ENCODE peak calls at places on chromosomes 6 and 20, in four cellular contexts. Y, V, M and R are unnamed samples.

GRCh38 chr6:57305754-57306153 is 11.7 kb upstream of the PRIM2 start:
- DNase-seq in Y (no peak), V (no peak), M (no peak), R (no peak)

GRCh38 chr6:148203281-148203925 is 139.2 kb upstream of the SASH1 start:
- DNase-seq in Y (no peak), V (no peak), M (no peak), R (no peak)

GRCh38 chr6:160882741-160883340 is 108.7 kb upstream of the MAP3K4 start:
- DNase-seq in Y (no peak), V (no peak), M (no peak), R (no peak)

GRCh38 chr20:13021205-13021970 is 12.6 kb downstream of the SPTLC3 start:
- DNase-seq in Y (no peak), V (no peak), M (no peak), R (no peak)

GRCh38 chr6:53860511-53860910 is 65.7 kb downstream of the LRRC1 start:
- DNase-seq in Y (no peak), V (no peak), M (no peak), R (no peak)

GRCh38 chr6:118886641-118887040 is 7.3 kb upstream of the ASF1A start:
- DNase-seq in Y (no peak), V (no peak), M (no peak), R (no peak)

GRCh38 chr6:43184268-43184985 is 2.4 kb downstream of the CUL9 start:
- DNase-seq in Y (no peak), V (no peak), M (no peak), R (no peak)

GRCh38 chr6:52340603-52340880 is 21.4 kb upstream of the PAQR8 start:
- DNase-seq in Y (no peak), V (no peak), M (no peak), R (no peak)

GRCh38 chr6:51513891-51514290 is 573.5 kb downstream of the PKHD1 start:
- DNase-seq in Y (no peak), V (no peak), M (no peak), R (no peak)

GRCh38 chr6:157688960-157689599 is 134.0 kb upstream of the SNX9 start:
- DNase-seq in Y (peak), V (peak), M (peak), R (peak)

GRCh38 chr6:45704056-45704790 is 311.4 kb downstream of the CLIC5 start:
- DNase-seq in Y (no peak), V (peak), M (no peak), R (no peak)

GRCh38 chr6:49980898-49981297 is 11.5 kb upstream of the DEFB113 start:
- DNase-seq in Y (no peak), V (no peak), M (no peak), R (no peak)

GRCh38 chr20:46027245-46027853 is 1.7 kb upstream of the SLC12A5 start:
- DNase-seq in Y (peak), V (peak), M (peak), R (peak)
- TF ChIP-seq CREB1 in Y (no peak), V (no peak), M (no peak), R (no peak)

GRCh38 chr6:76707630-76708029 is 635.2 kb upstream of the IMPG1 start:
- DNase-seq in Y (no peak), V (no peak), M (no peak), R (no peak)
- TF ChIP-seq CREB1 in Y (no peak), V (no peak), M (no peak), R (no peak)

DNA sequence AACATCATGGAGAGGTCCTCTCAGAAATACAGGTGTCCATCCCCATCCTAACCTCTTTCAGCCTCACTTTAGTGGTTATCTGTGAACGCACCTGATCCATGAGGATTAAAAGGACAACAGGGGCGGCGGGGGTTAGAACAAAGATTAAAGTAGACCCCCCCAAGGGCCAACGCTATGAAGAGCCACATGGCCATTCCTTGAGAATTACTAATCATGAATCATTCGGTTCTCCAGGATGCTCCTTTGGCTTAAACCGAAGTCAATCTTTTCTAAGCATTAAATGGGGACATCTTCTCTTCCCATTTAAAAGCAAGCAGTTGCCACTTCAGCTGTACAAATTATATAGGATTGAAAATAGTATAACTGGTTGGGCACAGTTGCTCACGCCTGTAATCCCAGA is 212.4 kb downstream of the GMPR start:
- DNase-seq in Y (no peak), V (no peak), M (no peak), R (no peak)
- TF ChIP-seq CREB1 in Y (no peak), V (no peak), M (no peak), R (no peak)

GRCh38 chr6:138582573-138582972 is 83.3 kb upstream of the NHSL1 start:
- DNase-seq in Y (no peak), V (no peak), M (no peak), R (no peak)

GRCh38 chr6:138580801-138581200 is 81.5 kb upstream of the NHSL1 start:
- DNase-seq in Y (no peak), V (no peak), M (no peak), R (no peak)

GRCh38 chr6:138576303-138576702 is 77.0 kb upstream of the NHSL1 start:
- DNase-seq in Y (no peak), V (no peak), M (no peak), R (no peak)

GRCh38 chr6:138577151-138577915 is 78.0 kb upstream of the NHSL1 start:
- DNase-seq in Y (no peak), V (no peak), M (no peak), R (no peak)

GRCh38 chr6:138580040-138580439 is 80.7 kb upstream of the NHSL1 start:
- DNase-seq in Y (no peak), V (no peak), M (no peak), R (no peak)
- TF ChIP-seq CREB1 in Y (no peak), V (no peak), M (no peak), R (no peak)

DNA sequence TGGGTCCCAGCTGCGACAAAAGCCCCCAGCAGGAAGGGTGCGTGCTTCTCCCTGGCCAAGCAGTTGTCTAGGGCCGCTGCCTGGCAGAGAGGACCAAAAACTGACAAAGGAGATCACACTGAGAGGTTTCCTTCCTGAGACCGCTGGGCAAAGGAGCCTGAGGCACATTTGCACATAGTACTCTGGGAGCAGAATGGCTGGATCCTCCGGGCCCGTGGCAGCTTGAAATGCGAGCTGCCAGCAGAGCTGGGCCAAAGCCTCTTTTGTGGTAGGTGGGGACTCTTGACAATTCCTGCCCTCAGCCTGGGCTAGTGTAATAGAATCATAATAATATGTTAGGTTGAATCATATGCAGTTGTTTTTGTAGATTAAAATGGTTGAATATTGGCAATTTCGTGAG is 33.1 kb upstream of the RNF8 start:
- DNase-seq in Y (no peak), V (no peak), M (no peak), R (no peak)
- TF ChIP-seq CREB1 in Y (no peak), V (no peak), M (no peak), R (no peak)

GRCh38 chr20:4076671-4077070 is 61.3 kb upstream of the RNF24 start:
- DNase-seq in Y (no peak), V (no peak), M (no peak), R (no peak)
- TF ChIP-seq CREB1 in Y (no peak), V (no peak), M (no peak), R (no peak)